ENCODE peak calls at places on chromosomes 2 and 18, in seven cellular contexts. N is choroid plexus epithelial cell, C is OCI-LY7, W is right atrium auricular region, L is HCT116, O is MCF 10A, P is prostate gland. H is an unnamed sample.

GRCh38 chr2:139059617-139060016 is 279.4 kb upstream of the NXPH2 start:
- DNase-seq in N (no peak), C (no peak), W (no peak), L (no peak), O (no peak), P (no peak), H (no peak)

GRCh38 chr2:30730736-30731135 is 76.5 kb downstream of the CAPN13 start:
- DNase-seq in N (no peak), C (no peak), W (no peak), L (no peak), O (no peak), P (no peak), H (no peak)

GRCh38 chr2:113739849-113740248 is 16.6 kb downstream of the SLC35F5 start:
- DNase-seq in N (no peak), C (no peak), W (no peak), L (no peak), O (no peak), P (no peak), H (peak)

GRCh38 chr2:236659758-236660150 is 90.1 kb downstream of the ACKR3 start:
- DNase-seq in N (no peak), C (no peak), W (peak), L (no peak), O (peak), P (peak), H (peak)

GRCh38 chr18:77571743-77572142 is 322.1 kb downstream of the GALR1 start:
- DNase-seq in N (no peak), C (no peak), W (no peak), L (no peak), O (no peak), P (no peak), H (no peak)

GRCh38 chr2:50720695-50721314 is 311.1 kb downstream of the NRXN1 start:
- DNase-seq in N (peak), C (no peak), W (no peak), L (no peak), O (no peak), P (no peak), H (no peak)

GRCh38 chr18:8052237-8052701 is 485.2 kb downstream of the PTPRM start:
- DNase-seq in N (no peak), C (no peak), W (no peak), L (no peak), O (peak), P (no peak), H (peak)

GRCh38 chr2:231933916-231934401 is 7.8 kb upstream of the NPPC start:
- DNase-seq in N (no peak), C (peak), W (peak), L (no peak), O (no peak), P (no peak), H (no peak)

GRCh38 chr2:1747065-1747941 is 3.0 kb upstream of the PXDN start:
- DNase-seq in N (no peak), C (no peak), W (peak), L (no peak), O (no peak), P (no peak), H (no peak)

GRCh38 chr2:159484537-159484936 is 131.8 kb downstream of the BAZ2B start:
- DNase-seq in N (no peak), C (no peak), W (no peak), L (no peak), O (no peak), P (no peak), H (no peak)

GRCh38 chr18:46067431-46068007 is 4.5 kb downstream of the PSTPIP2 start:
- DNase-seq in N (peak), C (peak), W (no peak), L (peak), O (peak), P (peak), H (no peak)

GRCh38 chr2:7356909-7357584 is 439.8 kb downstream of the RNF144A start:
- DNase-seq in N (no peak), C (no peak), W (no peak), L (no peak), O (no peak), P (no peak), H (no peak)

GRCh38 chr18:69397096-69397495 is 3.6 kb upstream of the DOK6 start:
- DNase-seq in N (no peak), C (no peak), W (no peak), L (peak), O (peak), P (no peak), H (peak)

GRCh38 chr18:22043837-22044236 is 125.6 kb upstream of the GATA6 start:
- DNase-seq in N (no peak), C (no peak), W (no peak), L (no peak), O (no peak), P (no peak), H (no peak)

GRCh38 chr2:190862591-190862991 is 18.0 kb upstream of the GLS start:
- DNase-seq in N (peak), C (no peak), W (no peak), L (no peak), O (peak), P (no peak), H (peak)

GRCh38 chr2:88669371-88670214 is 21.9 kb upstream of the RPIA start:
- DNase-seq in N (peak), C (peak), W (no peak), L (peak), O (peak), P (peak), H (peak)

GRCh38 chr2:32825291-32825712 is 121.5 kb upstream of the LTBP1 start:
- DNase-seq in N (peak), C (no peak), W (peak), L (no peak), O (peak), P (no peak), H (peak)

GRCh38 chr18:34892379-34892778 is 148.8 kb upstream of the MAPRE2 start:
- DNase-seq in N (no peak), C (no peak), W (no peak), L (no peak), O (no peak), P (no peak), H (no peak)

GRCh38 chr18:51029378-51029693 is 677 bp upstream of the SMAD4 start:
- DNase-seq in N (no peak), C (no peak), W (no peak), L (no peak), O (no peak), P (no peak), H (no peak)

GRCh38 chr2:11368059-11368572 is 23.7 kb upstream of the ROCK2 start:
- DNase-seq in N (peak), C (no peak), W (no peak), L (no peak), O (no peak), P (no peak), H (no peak)

GRCh38 chr18:159933-160332 is 1.6 kb downstream of the USP14 start:
- DNase-seq in N (no peak), C (no peak), W (no peak), L (no peak), O (no peak), P (no peak), H (no peak)

GRCh38 chr18:6145645-6146308 is 250.5 kb upstream of the TMEM200C start:
- DNase-seq in N (no peak), C (no peak), W (no peak), L (no peak), O (no peak), P (no peak), H (no peak)

GRCh38 chr2:201471732-201472395 is 20.3 kb downstream of the STRADB start:
- DNase-seq in N (peak), C (no peak), W (no peak), L (no peak), O (peak), P (no peak), H (no peak)

GRCh38 chr2:207255565-207255964 is 89.8 kb upstream of the KLF7 start:
- DNase-seq in N (no peak), C (no peak), W (no peak), L (no peak), O (no peak), P (no peak), H (no peak)

GRCh38 chr2:175414872-175415487 is 233.5 kb upstream of the ATP5MC3 start:
- DNase-seq in N (peak), C (peak), W (peak), L (peak), O (peak), P (peak), H (peak)

GRCh38 chr2:68487773-68488355 is 20.5 kb downstream of the APLF start:
- DNase-seq in N (peak), C (peak), W (no peak), L (no peak), O (peak), P (no peak), H (peak)

GRCh38 chr18:40159141-40160017 is 1795.7 kb upstream of the PIK3C3 start:
- DNase-seq in N (peak), C (no peak), W (no peak), L (peak), O (peak), P (no peak), H (peak)

GRCh38 chr2:57497489-57498096 is 549.0 kb upstream of the VRK2 start:
- DNase-seq in N (peak), C (peak), W (no peak), L (peak), O (peak), P (peak), H (peak)

GRCh38 chr2:241886840-241887447 is 17.4 kb downstream of the RTP5 start:
- DNase-seq in N (no peak), C (no peak), W (no peak), L (no peak), O (no peak), P (no peak), H (no peak)

GRCh38 chr18:36295214-36295613 is 2.3 kb upstream of the FHOD3 start:
- DNase-seq in N (no peak), C (no peak), W (no peak), L (no peak), O (no peak), P (no peak), H (no peak)

GRCh38 chr2:26850002-26850431 is 2.1 kb downstream of the DPYSL5 start:
- DNase-seq in N (no peak), C (no peak), W (no peak), L (no peak), O (no peak), P (no peak), H (no peak)

GRCh38 chr2:106020032-106020431 is 174.1 kb downstream of the UXS1 start:
- DNase-seq in N (peak), C (no peak), W (no peak), L (no peak), O (no peak), P (no peak), H (no peak)

GRCh38 chr2:70977605-70978205 is 725 bp upstream of the ANKRD53 start:
- DNase-seq in N (peak), C (no peak), W (peak), L (no peak), O (peak), P (peak), H (peak)

GRCh38 chr2:200810252-200810650 is 1.5 kb upstream of the BZW1 start:
- DNase-seq in N (peak), C (peak), W (no peak), L (no peak), O (peak), P (peak), H (peak)

GRCh38 chr2:127105656-127106456 is 1.1 kb downstream of the BIN1 start:
- DNase-seq in N (peak), C (no peak), W (no peak), L (no peak), O (no peak), P (no peak), H (peak)

GRCh38 chr2:84459028-84459943 is at the start of gene SUCLG1:
- DNase-seq in N (peak), C (peak), W (peak), L (peak), O (peak), P (peak), H (peak)

GRCh38 chr2:84459944-84460429 is 907 bp upstream of the SUCLG1 start:
- DNase-seq in N (no peak), C (peak), W (no peak), L (no peak), O (peak), P (no peak), H (peak)

GRCh38 chr2:84461310-84461709 is 2.2 kb upstream of the SUCLG1 start:
- DNase-seq in N (no peak), C (no peak), W (no peak), L (no peak), O (no peak), P (no peak), H (no peak)

GRCh38 chr2:84454581-84454980 is 4.5 kb downstream of the SUCLG1 start:
- DNase-seq in N (no peak), C (no peak), W (no peak), L (no peak), O (no peak), P (no peak), H (no peak)

DNA sequence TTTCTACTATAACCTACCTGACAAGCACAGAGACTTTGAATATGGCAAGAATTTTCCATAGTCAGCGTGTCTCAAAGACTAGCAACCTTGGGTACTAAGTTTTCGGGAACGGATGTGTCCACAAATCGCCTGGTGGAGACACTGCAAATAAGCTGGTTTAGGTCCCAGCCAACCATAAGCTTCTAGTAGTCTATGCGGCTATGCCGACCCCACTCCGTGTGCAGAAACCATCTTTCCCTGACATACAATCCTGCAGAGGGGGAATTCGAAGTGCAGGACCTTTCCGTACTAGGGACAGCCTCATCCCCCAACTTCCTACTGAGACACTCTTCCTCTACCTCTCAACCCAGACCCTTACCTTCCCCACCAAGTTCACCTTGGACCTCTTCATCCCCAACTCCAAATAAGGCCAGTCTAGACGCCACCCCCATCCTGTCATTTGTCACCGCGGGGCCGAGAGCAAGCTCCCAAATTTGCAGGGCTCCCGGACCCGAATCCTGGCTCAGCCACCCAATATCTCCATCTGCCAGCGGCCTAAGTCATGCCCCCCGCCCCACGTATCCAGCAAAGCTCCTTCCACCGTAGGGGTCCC is 548 bp downstream of the SUCLG1 start:
- DNase-seq in N (peak), C (peak), W (no peak), L (no peak), O (peak), P (peak), H (peak)
- TF ChIP-seq CTCF in N (peak), C (no peak), W (no peak), L (no peak), O (no peak), P (no peak), H (no peak)

DNA sequence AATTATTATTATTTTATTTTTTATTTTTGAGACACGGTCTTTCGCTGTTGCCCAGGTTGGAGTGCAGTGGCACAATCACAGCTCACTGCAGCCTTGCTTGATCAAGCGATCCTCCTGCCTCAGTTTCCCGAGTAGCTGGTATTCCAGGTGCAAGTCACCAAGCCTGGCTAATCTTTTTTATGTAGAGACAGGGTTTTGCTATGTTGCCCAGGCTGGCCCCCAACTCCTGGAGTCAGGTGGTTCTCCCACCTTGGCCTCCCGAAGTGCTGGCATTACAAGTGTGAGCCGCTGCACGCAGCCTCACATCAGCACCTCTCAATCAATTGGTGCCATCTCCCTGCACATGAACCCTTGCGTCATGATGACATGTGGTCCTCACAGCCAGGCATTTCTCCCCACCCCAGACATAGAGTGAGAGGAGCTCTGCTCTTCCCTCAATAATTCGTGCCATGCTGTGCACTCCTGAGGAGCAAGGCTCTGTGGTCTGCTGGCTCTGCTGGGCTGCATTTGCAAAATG is 5.9 kb downstream of the INPP5D start:
- DNase-seq in N (no peak), C (no peak), W (no peak), L (no peak), O (no peak), P (no peak), H (no peak)
- TF ChIP-seq CTCF in N (no peak), C (no peak), W (no peak), L (no peak), O (no peak), P (no peak), H (no peak)

GRCh38 chr2:6354546-6354945 is 511.2 kb downstream of the CMPK2 start:
- DNase-seq in N (no peak), C (no peak), W (no peak), L (no peak), O (no peak), P (no peak), H (no peak)

GRCh38 chr2:6358542-6358941 is 507.2 kb downstream of the CMPK2 start:
- DNase-seq in N (no peak), C (no peak), W (no peak), L (no peak), O (no peak), P (no peak), H (no peak)

GRCh38 chr2:6353669-6354068 is 512.0 kb downstream of the CMPK2 start:
- DNase-seq in N (no peak), C (peak), W (no peak), L (no peak), O (no peak), P (no peak), H (no peak)

GRCh38 chr2:6358985-6359384 is 506.7 kb downstream of the CMPK2 start:
- DNase-seq in N (no peak), C (no peak), W (no peak), L (no peak), O (no peak), P (no peak), H (no peak)

DNA sequence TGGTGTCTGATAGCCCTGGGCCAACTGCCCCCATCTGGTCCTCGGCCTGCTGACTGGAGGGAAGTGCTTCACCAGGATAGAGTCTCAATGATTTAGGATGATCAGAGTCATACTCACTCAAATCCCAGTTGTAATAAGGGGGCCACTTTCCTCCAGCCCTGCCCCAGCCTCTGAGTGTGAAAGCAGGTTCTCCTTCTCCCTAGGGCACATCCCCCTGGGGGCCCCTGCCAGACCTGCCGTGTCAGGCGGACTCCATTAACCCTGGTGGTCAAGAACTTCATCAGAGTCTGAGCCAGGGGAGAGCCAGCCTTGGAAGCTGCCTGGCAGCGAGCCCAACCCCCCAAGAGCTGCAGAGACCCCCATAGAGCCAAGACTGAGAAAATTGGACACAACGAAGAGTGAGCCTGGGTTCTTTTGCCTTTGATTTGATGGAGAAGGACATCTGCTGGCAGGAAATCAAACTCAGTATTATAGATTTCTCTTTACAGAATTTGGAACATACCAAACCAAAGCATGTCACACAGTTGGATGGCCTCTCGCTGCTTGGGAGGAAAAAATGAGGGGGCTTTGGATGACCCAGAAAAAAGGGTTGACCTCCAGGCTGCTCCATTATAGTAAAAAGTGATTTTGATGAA is 509.5 kb downstream of the CMPK2 start:
- DNase-seq in N (no peak), C (peak), W (no peak), L (no peak), O (no peak), P (no peak), H (no peak)
- TF ChIP-seq CTCF in N (no peak), C (peak), W (no peak), L (no peak), O (no peak), P (no peak), H (no peak)

DNA sequence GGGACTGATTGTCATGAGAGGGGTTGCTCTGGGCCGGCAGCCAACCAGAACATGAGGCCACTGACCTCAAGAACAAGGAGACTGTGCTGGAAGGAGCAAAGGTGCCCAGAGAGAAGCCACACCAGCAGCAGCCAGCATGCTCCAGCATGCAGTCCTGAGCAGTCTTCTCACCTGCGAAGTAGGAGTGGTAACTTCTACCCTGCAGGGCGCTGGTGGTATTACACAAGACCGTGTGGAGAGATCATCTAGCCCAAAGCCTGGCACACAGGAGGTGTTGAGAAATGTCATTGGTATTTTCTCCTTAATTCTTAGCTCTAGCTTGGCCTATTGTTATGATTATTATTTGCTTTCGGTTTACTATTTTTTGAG is 132.7 kb downstream of the TSN start:
- DNase-seq in N (no peak), C (peak), W (no peak), L (peak), O (peak), P (no peak), H (peak)
- TF ChIP-seq CTCF in N (peak), C (peak), W (no peak), L (peak), O (peak), P (no peak), H (peak)

GRCh38 chr2:79666430-79666829 is 153.6 kb downstream of the CTNNA2 start:
- DNase-seq in N (no peak), C (no peak), W (no peak), L (no peak), O (no peak), P (no peak), H (no peak)

DNA sequence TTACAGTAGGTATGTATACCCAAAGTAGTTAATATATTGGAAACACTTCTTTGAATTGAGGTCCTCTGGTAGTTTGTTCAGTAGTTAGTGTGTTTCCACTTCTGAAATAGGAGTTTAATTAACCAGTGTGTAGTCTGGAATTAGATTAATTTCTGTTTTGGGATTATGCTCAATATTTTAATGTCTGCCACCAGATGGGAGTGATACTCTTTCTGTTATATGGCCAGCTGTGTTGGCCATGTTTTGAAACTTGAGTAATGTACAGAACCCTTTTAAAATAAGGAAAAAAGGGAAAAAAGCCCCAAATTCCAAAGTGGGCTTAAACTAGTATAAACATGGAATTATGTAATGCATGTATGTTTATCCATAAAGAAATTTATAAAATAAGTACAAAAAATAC is 147.7 kb downstream of the CTNNA2 start:
- DNase-seq in N (peak), C (no peak), W (no peak), L (no peak), O (no peak), P (no peak), H (no peak)
- TF ChIP-seq CTCF in N (no peak), C (no peak), W (no peak), L (no peak), O (no peak), P (no peak), H (no peak)

H was measured in epithelial cell of esophagus.